ENCODE peak calls at places on chromosomes 16 and 17, in nine cellular contexts. X is GM19239, I is HuH-7, J is ascending aorta, Y is fibroblast of the conjunctiva, Z is NCI-H1092, Q is PC-3, G is EL, F is NAMALWA. R is an unnamed sample.

GRCh38 chr17:77209330-77209748 is 68.6 kb downstream of the SEC14L1 start:
- DNase-seq in X (no peak), I (no peak), J (no peak), Y (no peak), Z (peak), Q (no peak), G (no peak), F (no peak), R (no peak)

GRCh38 chr17:60599620-60600489 is at the start of gene PPM1D:
- DNase-seq in X (peak), I (peak), J (peak), Y (peak), Z (peak), Q (peak), G (peak), F (peak), R (peak)

GRCh38 chr16:69376393-69377059 is 9.3 kb downstream of the TERF2 start:
- DNase-seq in X (no peak), I (no peak), J (no peak), Y (no peak), Z (no peak), Q (no peak), G (no peak), F (no peak), R (no peak)

GRCh38 chr17:74280093-74280513 is 6.1 kb downstream of the DNAI2 start:
- DNase-seq in X (peak), I (no peak), J (no peak), Y (no peak), Z (no peak), Q (no peak), G (no peak), F (no peak), R (no peak)

GRCh38 chr16:50666658-50667496 is 14.2 kb downstream of the SNX20 start:
- DNase-seq in X (peak), I (no peak), J (no peak), Y (no peak), Z (no peak), Q (no peak), G (no peak), F (peak), R (no peak)

GRCh38 chr16:68346892-68347480 is 36.2 kb downstream of the PRMT7 start:
- DNase-seq in X (no peak), I (no peak), J (no peak), Y (no peak), Z (no peak), Q (no peak), G (no peak), F (no peak), R (no peak)

GRCh38 chr16:4371481-4372314 is at the start of gene VASN:
- DNase-seq in X (peak), I (peak), J (peak), Y (no peak), Z (no peak), Q (peak), G (peak), F (no peak), R (peak)

GRCh38 chr17:39231587-39232551 is 6.1 kb upstream of the STAC2 start:
- DNase-seq in X (peak), I (peak), J (no peak), Y (no peak), Z (no peak), Q (peak), G (peak), F (peak), R (peak)

GRCh38 chr16:19744670-19745069 is 26.6 kb downstream of the IQCK start:
- DNase-seq in X (no peak), I (no peak), J (no peak), Y (no peak), Z (no peak), Q (peak), G (no peak), F (no peak), R (no peak)

GRCh38 chr17:46121165-46121764 is 72.0 kb downstream of the KANSL1 start:
- DNase-seq in X (no peak), I (no peak), J (no peak), Y (no peak), Z (no peak), Q (no peak), G (no peak), F (no peak), R (no peak)

GRCh38 chr16:86396318-86396882 is 113.9 kb upstream of the FOXF1 start:
- DNase-seq in X (no peak), I (no peak), J (no peak), Y (no peak), Z (no peak), Q (no peak), G (peak), F (no peak), R (no peak)

GRCh38 chr16:86428729-86429472 is 81.4 kb upstream of the FOXF1 start:
- DNase-seq in X (no peak), I (no peak), J (no peak), Y (no peak), Z (no peak), Q (no peak), G (no peak), F (no peak), R (no peak)

GRCh38 chr17:80760501-80760900 is 215.9 kb downstream of the RPTOR start:
- DNase-seq in X (no peak), I (no peak), J (no peak), Y (no peak), Z (peak), Q (peak), G (no peak), F (peak), R (peak)

GRCh38 chr17:28384281-28385036 is 13.0 kb downstream of the SARM1 start:
- DNase-seq in X (peak), I (no peak), J (no peak), Y (no peak), Z (no peak), Q (peak), G (no peak), F (no peak), R (no peak)

GRCh38 chr17:7034955-7035590 is 742 bp upstream of the SLC16A13 start:
- DNase-seq in X (no peak), I (no peak), J (no peak), Y (no peak), Z (no peak), Q (no peak), G (no peak), F (no peak), R (no peak)

GRCh38 chr17:28841901-28842281 is 699 bp downstream of the FAM222B start:
- DNase-seq in X (no peak), I (peak), J (no peak), Y (no peak), Z (no peak), Q (no peak), G (no peak), F (peak), R (no peak)

GRCh38 chr17:21295036-21295952 is 10.8 kb downstream of the MAP2K3 start:
- DNase-seq in X (no peak), I (no peak), J (no peak), Y (no peak), Z (no peak), Q (no peak), G (no peak), F (peak), R (no peak)